ENCODE peak calls at places on chromosomes 4 and X, in nine cellular contexts. C, U, V, O, I, Z, K, T and L are unnamed samples. For H3K4me1, the result is how much of the 10 kb centered on the place peaks cover.

GRCh38 chrX:133415276-133416105 is at the start of gene GPC4:
- DNase-seq in V (peak), U (peak), I (peak), Z (peak), O (no peak), K (peak), T (no peak), C (no peak), L (peak)

GRCh38 chr4:78250500-78250899 is 193.4 kb downstream of the FRAS1 start:
- DNase-seq in K (no peak), U (no peak), T (no peak), I (no peak), C (no peak), Z (no peak), V (no peak), O (no peak), L (no peak)

GRCh38 chr4:146957252-146957651 is 11.6 kb upstream of the TTC29 start:
- DNase-seq in T (no peak), Z (no peak), K (no peak), U (peak), I (peak), O (no peak), C (peak), V (no peak), L (no peak)

GRCh38 chr4:16707874-16708273 is 190.6 kb downstream of the LDB2 start:
- DNase-seq in C (peak), Z (no peak), K (no peak), I (peak), O (no peak), T (no peak), U (peak), V (no peak), L (no peak)

GRCh38 chr4:7516116-7516772 is 81.5 kb upstream of the PSAPL1 start:
- DNase-seq in C (no peak), O (no peak), U (peak), V (no peak), K (peak), T (no peak), Z (no peak), I (no peak), L (no peak)

GRCh38 chrX:117508021-117508420 is 608.6 kb downstream of the KLHL13 start:
- DNase-seq in T (no peak), C (no peak), K (no peak), V (no peak), I (no peak), U (no peak), O (no peak), Z (no peak), L (no peak)

GRCh38 chr4:10298681-10299080 is 158.5 kb downstream of the ZNF518B start:
- DNase-seq in C (no peak), O (no peak), K (no peak), U (no peak), I (no peak), T (no peak), Z (no peak), V (no peak), L (no peak)

GRCh38 chr4:43330288-43330687 is 437.8 kb downstream of the GRXCR1 start:
- DNase-seq in C (peak), O (no peak), Z (no peak), U (peak), T (no peak), I (peak), K (no peak), V (no peak), L (no peak)

GRCh38 chrX:3717742-3718420 is 4.4 kb upstream of the PRKX start:
- DNase-seq in Z (no peak), U (peak), C (peak), T (no peak), V (no peak), I (peak), K (no peak), O (no peak), L (no peak)

GRCh38 chr4:186108391-186108790 is 3.9 kb downstream of the FAM149A start:
- DNase-seq in V (no peak), O (no peak), U (no peak), T (no peak), K (no peak), Z (no peak), I (no peak), C (no peak), L (no peak)

GRCh38 chr4:159010563-159011260 is 92.2 kb upstream of the RAPGEF2 start:
- DNase-seq in Z (peak), C (peak), U (peak), O (no peak), K (peak), V (no peak), I (peak), T (peak), L (peak)

GRCh38 chrX:40202456-40202855 is 104.7 kb upstream of the BCOR start:
- DNase-seq in Z (no peak), V (no peak), O (no peak), C (no peak), I (no peak), K (no peak), T (no peak), U (no peak), L (peak)

GRCh38 chr4:111283066-111283677 is 660.3 kb upstream of the PITX2 start:
- DNase-seq in U (peak), Z (peak), T (no peak), O (peak), K (no peak), I (peak), C (peak), V (no peak), L (peak)

GRCh38 chr4:166153539-166153938 is 280.5 kb downstream of the TLL1 start:
- DNase-seq in C (no peak), T (no peak), U (peak), O (no peak), I (peak), Z (no peak), V (no peak), K (no peak), L (no peak)

GRCh38 chrX:55014897-55015299 is 14.7 kb downstream of the APEX2 start:
- DNase-seq in U (no peak), O (no peak), V (no peak), T (no peak), K (no peak), I (no peak), C (no peak), Z (no peak), L (no peak)

GRCh38 chr4:182022899-182023298 is 220.3 kb upstream of the TENM3 start:
- DNase-seq in K (no peak), I (peak), V (no peak), O (no peak), Z (no peak), U (no peak), T (no peak), C (peak), L (no peak)

GRCh38 chr4:39682133-39682532 is 15.8 kb upstream of the UBE2K start:
- DNase-seq in C (no peak), U (no peak), V (no peak), T (no peak), I (no peak), O (no peak), K (no peak), Z (no peak), L (no peak)

GRCh38 chr4:47075241-47075640 is 43.9 kb downstream of the GABRB1 start:
- DNase-seq in V (no peak), K (no peak), I (peak), O (no peak), C (peak), Z (no peak), T (no peak), U (peak), L (no peak)

GRCh38 chr4:150493846-150494245 is 88.1 kb upstream of the MAB21L2 start:
- DNase-seq in K (no peak), T (no peak), Z (no peak), U (peak), O (no peak), C (no peak), I (peak), V (no peak), L (no peak)

GRCh38 chrX:67693928-67694327 is 150.1 kb downstream of the AR start:
- DNase-seq in I (peak), O (no peak), C (no peak), Z (no peak), T (no peak), V (no peak), U (peak), K (no peak), L (no peak)

GRCh38 chr4:146654976-146655761 is 16.5 kb downstream of the POU4F2 start:
- DNase-seq in T (no peak), V (no peak), O (no peak), C (peak), Z (no peak), U (peak), K (no peak), I (peak), L (peak)

GRCh38 chrX:155143959-155144548 is 72.2 kb upstream of the VBP1 start:
- DNase-seq in U (no peak), K (no peak), O (no peak), V (no peak), Z (no peak), C (no peak), T (no peak), I (no peak), L (no peak)

GRCh38 chr4:171765514-171765913 is 47.7 kb upstream of the GALNTL6 start:
- DNase-seq in U (no peak), K (no peak), I (no peak), V (no peak), C (no peak), T (no peak), Z (no peak), O (no peak), L (no peak)

GRCh38 chr4:88382621-88383020 is 4.0 kb downstream of the HERC6 start:
- DNase-seq in C (no peak), T (peak), V (no peak), K (no peak), I (no peak), O (no peak), Z (no peak), U (no peak), L (no peak)

GRCh38 chr4:6746721-6747689 is 31.0 kb downstream of the BLOC1S4 start:
- DNase-seq in Z (no peak), T (no peak), V (peak), O (no peak), K (no peak), U (peak), C (no peak), I (peak), L (peak)

DNA sequence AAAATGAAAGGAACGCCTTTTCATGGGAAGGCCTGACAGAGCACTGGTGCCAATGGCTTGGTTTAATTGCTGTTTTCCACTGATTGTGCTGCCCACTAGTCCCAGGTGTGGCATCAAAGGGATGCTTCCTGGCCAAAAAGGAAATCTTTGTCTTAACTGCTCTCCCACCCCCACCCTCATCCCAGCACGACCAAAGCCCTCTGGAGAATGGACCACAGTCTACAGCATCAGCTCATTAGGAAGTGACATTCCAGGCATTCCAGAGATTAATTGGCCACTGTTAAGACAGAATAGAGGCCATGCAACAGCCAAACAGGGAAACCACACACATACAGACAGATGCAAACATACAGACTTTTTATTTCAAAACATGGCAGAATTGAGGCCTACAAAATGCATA is 143.2 kb downstream of the LHFPL1 start:
- DNase-seq in V (no peak), U (no peak), I (peak), Z (no peak), T (no peak), O (no peak), K (no peak), C (no peak), L (no peak)
- H3K27ac ChIP-seq in V (no peak), U (no peak), I (no peak), Z (no peak), T (no peak), O (no peak), K (no peak), C (no peak), L (no peak)

DNA sequence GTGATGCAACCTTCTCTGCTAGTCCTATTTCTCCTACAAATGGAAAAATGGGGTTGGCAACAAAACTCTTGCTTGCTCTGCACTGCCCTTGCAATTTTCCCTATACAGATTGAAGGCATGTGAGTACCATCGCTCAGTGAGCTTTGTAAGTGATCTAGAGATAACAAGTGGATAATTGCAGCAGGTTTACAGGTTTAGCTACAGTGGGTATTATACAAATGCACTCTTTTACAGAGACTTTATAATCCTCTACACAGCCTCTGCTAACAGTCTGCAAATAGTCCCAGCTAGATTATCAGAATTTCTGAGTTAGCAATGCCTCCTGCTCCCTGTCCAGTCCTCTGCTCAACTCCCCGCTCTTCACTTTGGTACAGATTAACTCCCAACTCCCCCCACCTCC is 11.1 kb downstream of the LEF1 start:
- DNase-seq in Z (no peak), K (no peak), T (no peak), C (no peak), O (no peak), V (no peak), U (no peak), I (no peak), L (no peak)
- H3K4me1 ChIP-seq in Z (under half), K (under half), T (under half), C (under half), O (under half), V (under half), U (under half), I (under half), L (under half)

DNA sequence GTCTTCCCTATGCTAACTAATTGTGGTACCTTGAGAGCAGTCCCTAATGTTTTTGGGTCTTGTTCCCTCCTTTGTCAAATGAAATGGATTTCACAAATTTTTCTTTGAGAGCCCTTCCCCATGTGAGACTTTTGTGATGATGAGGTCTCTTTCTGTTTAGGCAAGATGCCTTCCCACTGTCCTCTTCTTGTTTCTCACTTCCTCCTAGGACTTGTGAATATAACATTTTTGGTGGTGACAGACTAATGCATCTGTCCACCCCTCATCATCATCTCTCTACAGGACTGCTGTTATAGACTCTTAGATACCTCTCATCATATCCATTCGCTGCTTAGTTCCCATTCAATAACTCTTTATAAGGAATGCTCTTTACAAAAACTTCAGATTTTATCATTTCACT is 8.7 kb upstream of the ANK2 start:
- DNase-seq in I (no peak), T (no peak), V (no peak), K (no peak), Z (no peak), O (no peak), U (no peak), C (no peak), L (no peak)
- H3K27ac ChIP-seq in I (no peak), T (no peak), V (no peak), K (no peak), Z (no peak), O (no peak), U (no peak), C (no peak), L (no peak)

GRCh38 chrX:100696699-100697351 is 35.1 kb downstream of the SYTL4 start:
- DNase-seq in U (no peak), I (no peak), C (no peak), Z (no peak), V (no peak), K (no peak), T (no peak), O (no peak), L (no peak)
- H3K4me1 ChIP-seq in U (under half), I (under half), C (under half), Z (under half), V (under half), K (under half), T (under half), O (under half), L (under half)

GRCh38 chr4:107253579-107254068 is 217.5 kb upstream of the DKK2 start:
- DNase-seq in O (no peak), I (no peak), Z (no peak), C (no peak), U (no peak), V (no peak), T (no peak), K (no peak), L (no peak)

GRCh38 chr4:107258359-107258758 is 222.2 kb upstream of the DKK2 start:
- DNase-seq in O (no peak), C (peak), I (peak), K (no peak), T (no peak), V (no peak), Z (no peak), U (peak), L (no peak)

GRCh38 chr4:107253090-107253489 is 217.0 kb upstream of the DKK2 start:
- DNase-seq in O (no peak), V (no peak), C (no peak), K (no peak), U (no peak), T (no peak), Z (no peak), I (peak), L (no peak)

GRCh38 chr4:107255114-107255513 is 219.0 kb upstream of the DKK2 start:
- DNase-seq in V (no peak), C (no peak), K (no peak), Z (no peak), I (no peak), O (no peak), T (no peak), U (peak), L (no peak)

GRCh38 chr4:107255596-107255995 is 219.5 kb upstream of the DKK2 start:
- DNase-seq in V (no peak), U (peak), K (no peak), T (no peak), Z (no peak), I (peak), O (no peak), C (no peak), L (no peak)
- H3K27ac ChIP-seq in V (no peak), U (no peak), K (no peak), T (no peak), Z (no peak), I (no peak), O (no peak), C (no peak), L (no peak)

GRCh38 chr4:169268951-169269781 is 1.6 kb downstream of the SH3RF1 start:
- DNase-seq in T (no peak), C (peak), O (no peak), I (peak), V (no peak), U (peak), K (no peak), Z (no peak), L (no peak)
- H3K4me1 ChIP-seq in T (under half), C (under half), O (under half), I (under half), V (half or more), U (under half), K (under half), Z (under half), L (under half)

GRCh38 chrX:107970073-107970472 is 12.1 kb downstream of the TEX13B start:
- DNase-seq in O (no peak), V (no peak), C (no peak), K (no peak), U (no peak), I (peak), Z (no peak), T (no peak), L (no peak)
- H3K27ac ChIP-seq in O (no peak), V (no peak), C (no peak), K (no peak), U (no peak), I (no peak), Z (no peak), T (no peak), L (no peak)

DNA sequence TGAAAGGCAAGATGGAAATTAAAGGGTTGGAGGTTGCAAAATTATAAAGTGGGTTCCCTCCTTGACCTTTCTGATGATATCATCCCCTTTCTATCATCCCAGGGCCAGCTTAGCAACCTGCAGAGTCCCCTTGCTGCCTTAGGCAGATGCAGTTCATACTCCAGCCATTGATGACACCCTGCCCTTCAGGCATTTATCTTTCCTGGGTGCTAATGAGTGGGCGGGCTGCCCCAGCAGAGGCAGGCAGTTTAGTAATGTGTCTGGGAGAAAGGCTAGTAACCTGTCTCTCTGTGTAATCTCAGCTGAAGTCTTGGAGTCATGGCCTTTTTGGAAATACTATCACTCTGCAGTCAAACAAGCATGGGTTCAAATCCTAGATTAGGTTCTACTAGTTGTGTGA is 3.8 kb upstream of the FRMPD3 start:
- DNase-seq in I (no peak), V (no peak), Z (no peak), O (no peak), C (no peak), T (no peak), U (no peak), K (no peak), L (no peak)
- H3K4me1 ChIP-seq in I (under half), V (under half), Z (under half), O (under half), C (under half), T (under half), U (under half), K (under half), L (under half)

DNA sequence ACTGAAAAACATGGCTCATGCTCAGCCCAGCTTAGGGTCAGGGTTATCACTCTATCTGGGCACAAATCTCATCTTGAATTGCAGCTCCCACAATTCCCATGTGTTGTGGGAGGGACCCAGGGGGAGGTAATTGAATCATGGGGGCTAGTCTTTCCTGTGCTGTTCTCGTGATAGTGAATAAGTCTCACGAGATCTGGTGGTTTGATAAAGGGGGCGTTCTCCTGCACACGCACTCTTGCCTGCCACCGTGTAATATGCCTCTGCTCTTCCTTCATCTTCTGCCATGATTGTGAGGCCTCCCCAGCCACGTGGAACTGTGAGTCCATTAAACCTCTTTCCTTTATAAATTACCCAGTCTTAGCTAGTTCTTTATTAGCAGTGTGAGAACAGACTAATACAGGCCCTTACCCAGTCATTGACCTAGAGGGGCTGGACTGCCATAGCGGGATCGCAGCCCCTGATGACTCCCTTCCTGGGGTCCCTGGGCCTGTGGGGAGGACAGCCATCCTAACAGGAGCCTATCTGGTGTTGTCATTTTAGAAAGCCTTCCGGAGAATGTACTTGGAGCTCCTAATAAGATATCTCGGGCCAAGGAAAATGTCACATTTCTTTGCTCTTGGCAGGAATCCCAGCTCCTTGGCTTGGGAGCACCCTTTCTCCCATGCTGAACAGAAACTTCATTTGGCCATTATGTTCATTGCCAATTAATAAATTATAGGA is 112.6 kb downstream of the PHKA2 start:
- DNase-seq in C (no peak), K (no peak), I (peak), Z (no peak), U (peak), T (no peak), O (no peak), V (no peak), L (peak)
- H3K27ac ChIP-seq in C (no peak), K (no peak), I (no peak), Z (no peak), U (no peak), T (peak), O (no peak), V (no peak), L (peak)